ENCODE peak calls at places on chromosome 21, in six cellular contexts. R is Caco-2, A is cardiac muscle cell, X is HCT116, V is mucosa of descending colon, S is AG04450. W is an unnamed sample.

GRCh38 chr21:35096959-35097358 is 47.9 kb upstream of the RUNX1 start:
- DNase-seq in X (no peak), V (no peak), R (no peak), A (no peak), S (no peak), W (no peak)

GRCh38 chr21:46362946-46363345 is 39.0 kb downstream of the PCNT start:
- DNase-seq in S (no peak), X (no peak), V (no peak), R (no peak), A (no peak), W (no peak)

GRCh38 chr21:15659768-15660423 is 69.9 kb upstream of the USP25 start:
- DNase-seq in R (peak; percentile 72), X (no peak), V (no peak), S (no peak), A (no peak), W (peak; percentile 54)

GRCh38 chr21:29155118-29155932 is 24.9 kb downstream of the MAP3K7CL start:
- DNase-seq in R (no peak), A (peak; percentile 95), X (no peak), S (no peak), V (no peak), W (peak; percentile 46)

GRCh38 chr21:16308269-16308668 is 578.5 kb downstream of the USP25 start:
- DNase-seq in V (no peak), S (no peak), A (peak; percentile 35), R (no peak), X (no peak), W (no peak)

GRCh38 chr21:20997308-20997632 is 939 bp upstream of the NCAM2 start:
- DNase-seq in A (peak; percentile 13), X (no peak), V (no peak), R (no peak), S (no peak), W (no peak)

GRCh38 chr21:17911628-17912027 is 92.5 kb upstream of the C21orf91 start:
- DNase-seq in R (no peak), A (no peak), S (no peak), X (no peak), V (no peak), W (no peak)

GRCh38 chr21:16169102-16169511 is 439.3 kb downstream of the USP25 start:
- DNase-seq in R (no peak), S (no peak), A (no peak), V (no peak), X (no peak), W (no peak)

GRCh38 chr21:16910435-16911165 is 602.2 kb upstream of the CXADR start:
- DNase-seq in A (no peak), X (no peak), S (no peak), V (no peak), R (no peak), W (no peak)

GRCh38 chr21:20527691-20528090 is 470.5 kb upstream of the NCAM2 start:
- DNase-seq in X (no peak), V (no peak), A (no peak), R (no peak), S (no peak), W (no peak)

GRCh38 chr21:46253610-46254124 is 25.1 kb upstream of the LSS start:
- DNase-seq in V (no peak), R (no peak), X (no peak), S (no peak), A (peak; percentile 25), W (no peak)

GRCh38 chr21:45778686-45779085 is 135.2 kb downstream of the PCBP3 start:
- DNase-seq in V (no peak), R (no peak), X (no peak), A (no peak), S (no peak), W (no peak)

GRCh38 chr21:46210378-46211136 is 18.0 kb downstream of the LSS start:
- DNase-seq in R (no peak), X (no peak), S (no peak), A (no peak), V (no peak), W (no peak)

GRCh38 chr21:35559881-35560280 is 500.4 kb downstream of the SETD4 start:
- DNase-seq in X (no peak), A (peak; percentile 45), R (no peak), S (no peak), V (no peak), W (no peak)

DNA sequence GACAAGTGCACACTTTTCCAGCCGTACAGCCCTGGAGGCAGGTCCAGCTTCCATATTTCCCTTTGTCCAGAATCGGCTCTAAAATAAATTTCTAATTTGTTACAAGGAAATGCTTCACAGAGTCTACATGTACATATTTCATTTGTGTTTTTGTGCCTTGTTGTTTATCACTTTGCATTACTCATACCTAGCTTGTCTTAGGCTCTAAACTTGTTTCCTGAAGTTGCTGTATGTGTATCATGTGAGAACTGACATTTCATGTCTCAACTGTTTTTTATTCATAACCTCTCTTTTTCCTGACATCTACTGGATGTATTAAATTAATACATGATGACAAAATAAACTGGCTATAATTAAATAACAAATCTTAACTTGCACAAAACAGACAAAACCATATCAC is 7.5 kb downstream of the CYYR1 start:
- DNase-seq in S (no peak), R (no peak), V (no peak), X (no peak), A (no peak), W (no peak)
- H3K9me3 ChIP-seq in S (no peaks in the 10 kb centered on the region), R (no peaks in the 10 kb centered on the region), V (no peaks in the 10 kb centered on the region), X (no peaks in the 10 kb centered on the region), A (no peaks in the 10 kb centered on the region), W (no peaks in the 10 kb centered on the region)

GRCh38 chr21:44711327-44712202 is at the start of gene TSPEAR:
- DNase-seq in V (no peak), A (no peak), R (peak; percentile 37), X (no peak), S (no peak), W (peak; percentile 44)
- H3K9me3 ChIP-seq in V (no peaks in the 10 kb centered on the region), A (no peaks in the 10 kb centered on the region), R (no peaks in the 10 kb centered on the region), X (no peaks in the 10 kb centered on the region), S (no peaks in the 10 kb centered on the region), W (no peaks in the 10 kb centered on the region)

DNA sequence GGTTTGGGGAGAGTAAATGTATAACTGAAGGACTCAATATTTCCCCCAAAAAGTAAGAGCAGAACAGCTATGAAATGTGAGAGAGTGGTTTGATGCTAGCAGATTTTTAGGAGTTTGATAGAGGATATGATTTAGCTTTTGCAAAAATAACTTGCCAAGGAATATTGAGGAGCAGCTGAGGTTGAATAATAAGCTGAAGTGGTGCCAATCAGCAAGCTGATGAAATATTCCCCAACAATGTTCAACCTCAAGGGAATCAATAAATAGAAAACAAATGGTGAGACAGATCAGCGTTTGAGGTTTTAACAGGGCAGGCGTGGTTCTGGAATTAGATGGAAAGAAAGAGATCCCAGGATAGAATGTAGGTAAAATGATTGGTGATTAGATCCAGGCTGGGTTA is 413.4 kb upstream of the ADAMTS5 start:
- DNase-seq in R (no peak), A (no peak), X (no peak), S (no peak), V (no peak), W (no peak)
- H3K9me3 ChIP-seq in R (no peaks in the 10 kb centered on the region), A (no peaks in the 10 kb centered on the region), X (peaks cover 26% of the 10 kb centered on the region), S (peaks cover 5% of the 10 kb centered on the region), V (no peaks in the 10 kb centered on the region), W (no peaks in the 10 kb centered on the region)

DNA sequence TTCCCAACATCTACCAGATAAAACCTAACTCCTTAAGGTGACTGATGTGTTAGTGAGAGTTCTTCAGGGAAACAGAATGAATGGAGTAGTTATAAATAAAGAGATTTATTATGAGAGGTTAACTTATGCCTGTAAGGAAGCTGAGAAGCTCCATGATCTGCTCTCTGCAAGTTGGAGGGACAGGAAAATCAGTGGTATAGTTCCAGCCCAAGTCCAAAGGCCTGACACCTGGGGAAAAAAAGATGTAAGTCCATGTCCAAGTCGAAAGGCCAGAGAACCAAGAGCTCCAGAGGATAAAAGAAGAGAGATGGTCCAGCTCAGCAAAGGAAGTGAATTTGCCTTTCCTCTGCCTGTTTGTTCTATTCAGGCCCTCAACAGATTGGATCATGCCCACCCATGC is 27.1 kb downstream of the KRTAP24-1 start:
- DNase-seq in S (no peak), V (no peak), X (no peak), A (no peak), R (no peak), W (no peak)
- H3K9me3 ChIP-seq in S (peaks cover 7% of the 10 kb centered on the region), V (no peaks in the 10 kb centered on the region), X (peaks cover 4% of the 10 kb centered on the region), A (no peaks in the 10 kb centered on the region), R (no peaks in the 10 kb centered on the region), W (no peaks in the 10 kb centered on the region)

DNA sequence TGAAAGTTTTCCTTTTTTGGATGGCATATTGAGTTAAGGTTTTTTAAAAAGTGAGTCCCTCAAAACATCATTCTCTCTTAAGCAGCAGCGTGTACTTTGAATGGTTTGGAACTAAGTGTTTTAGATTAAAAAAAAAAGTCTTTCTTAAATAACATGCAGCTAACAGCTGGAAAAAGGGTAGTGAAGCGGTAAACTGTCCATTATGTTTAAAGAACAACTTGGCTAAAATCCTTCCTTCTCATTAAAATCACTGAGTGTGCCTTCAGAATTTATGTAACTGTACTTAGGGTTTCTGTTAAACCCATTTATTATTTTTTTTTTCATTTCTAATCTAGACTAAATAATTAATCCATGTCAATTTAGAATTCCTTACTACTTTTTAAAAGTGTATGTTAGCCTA is 254.2 kb upstream of the ADAMTS5 start:
- DNase-seq in A (no peak), R (no peak), X (no peak), S (no peak), V (no peak), W (no peak)
- H3K9me3 ChIP-seq in A (no peaks in the 10 kb centered on the region), R (no peaks in the 10 kb centered on the region), X (peaks cover 5% of the 10 kb centered on the region), S (no peaks in the 10 kb centered on the region), V (no peaks in the 10 kb centered on the region), W (no peaks in the 10 kb centered on the region)

GRCh38 chr21:42702720-42703119 is 49.3 kb downstream of the PDE9A start:
- DNase-seq in V (no peak), R (no peak), X (no peak), A (no peak), S (no peak), W (no peak)
- H3K9me3 ChIP-seq in V (no peaks in the 10 kb centered on the region), R (no peaks in the 10 kb centered on the region), X (peaks cover 10% of the 10 kb centered on the region), A (no peaks in the 10 kb centered on the region), S (no peaks in the 10 kb centered on the region), W (no peaks in the 10 kb centered on the region)

GRCh38 chr21:24420694-24421093 is 1186.6 kb downstream of the MRPL39 start:
- DNase-seq in V (no peak), X (no peak), A (no peak), S (no peak), R (no peak), W (no peak)

GRCh38 chr21:24428539-24429186 is 1178.6 kb downstream of the MRPL39 start:
- DNase-seq in R (no peak), X (no peak), V (no peak), A (no peak), S (no peak), W (no peak)

DNA sequence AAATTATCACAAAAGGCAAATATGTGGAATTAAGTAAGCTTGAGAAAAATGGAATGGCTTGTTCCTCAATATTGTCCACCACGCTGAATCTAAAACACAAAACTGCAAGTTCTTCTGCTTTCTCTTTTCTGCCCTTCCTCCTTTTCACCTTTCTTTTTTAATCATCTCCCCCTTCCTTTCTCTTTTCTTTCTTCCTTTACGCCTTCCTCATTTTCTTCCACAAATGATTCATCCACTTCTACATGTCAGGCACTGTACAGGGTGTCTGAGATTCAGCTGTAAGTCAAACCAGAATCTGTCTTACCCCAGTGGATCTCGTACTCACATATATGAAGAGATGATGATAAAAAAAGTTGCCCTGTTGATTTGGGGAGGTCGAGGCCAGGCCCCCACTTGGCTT is 1182.5 kb downstream of the MRPL39 start:
- DNase-seq in S (no peak), V (no peak), A (no peak), R (no peak), X (no peak), W (no peak)
- H3K9me3 ChIP-seq in S (no peaks in the 10 kb centered on the region), V (peaks cover 24% of the 10 kb centered on the region), A (no peaks in the 10 kb centered on the region), R (no peaks in the 10 kb centered on the region), X (peaks cover 8% of the 10 kb centered on the region), W (no peaks in the 10 kb centered on the region)

GRCh38 chr21:26965567-26966359 is 1.1 kb downstream of the ADAMTS5 start:
- DNase-seq in S (no peak), A (peak; percentile 41), V (peak; percentile 58), X (no peak), R (no peak), W (peak; percentile 51)
- H3K9me3 ChIP-seq in S (no peaks in the 10 kb centered on the region), A (no peaks in the 10 kb centered on the region), V (no peaks in the 10 kb centered on the region), X (peaks cover 19% of the 10 kb centered on the region), R (no peaks in the 10 kb centered on the region), W (no peaks in the 10 kb centered on the region)

GRCh38 chr21:44650265-44650972 is 4.0 kb downstream of the KRTAP12-4 start:
- DNase-seq in S (no peak), A (no peak), X (no peak), R (no peak), V (no peak), W (no peak)
- H3K9me3 ChIP-seq in S (peaks cover 59% of the 10 kb centered on the region), A (no peaks in the 10 kb centered on the region), X (peaks cover under 1% of the 10 kb centered on the region), R (peaks cover 3% of the 10 kb centered on the region), V (no peaks in the 10 kb centered on the region), W (peaks cover 3% of the 10 kb centered on the region)

W was measured in Peyer's patch.